ENCODE peak calls at places on chromosomes 6 and 20, in four cellular contexts. P is fibroblast of mammary gland; W is HS-27A; S is effector CD4-positive, alpha-beta T cell. H is an unnamed sample.

GRCh38 chr20:54497931-54498718 is 22.7 kb downstream of the DOK5 start:
- DNase-seq in P (peak), W (no peak), S (no peak), H (no peak)

GRCh38 chr6:39925931-39926290 is 8.4 kb downstream of the MOCS1 start:
- DNase-seq in P (no peak), W (no peak), S (no peak), H (no peak)

GRCh38 chr6:13672904-13673303 is 38.7 kb downstream of the RANBP9 start:
- DNase-seq in P (no peak), W (no peak), S (no peak), H (no peak)

GRCh38 chr6:150969901-150970300 is 104.4 kb downstream of the MTHFD1L start:
- DNase-seq in P (no peak), W (no peak), S (no peak), H (no peak)

GRCh38 chr6:41080623-41081022 is 7.8 kb downstream of the NFYA start:
- DNase-seq in P (no peak), W (no peak), S (no peak), H (no peak)

GRCh38 chr6:158544428-158544827 is 15.5 kb upstream of the TMEM181 start:
- DNase-seq in P (no peak), W (no peak), S (no peak), H (no peak)

GRCh38 chr20:40814328-40814960 is 125.4 kb upstream of the MAFB start:
- DNase-seq in P (no peak), W (no peak), S (no peak), H (no peak)

GRCh38 chr6:16243055-16243454 is 4.7 kb downstream of the GMPR start:
- DNase-seq in P (peak), W (peak), S (no peak), H (no peak)

GRCh38 chr6:443621-444175 is 52.1 kb downstream of the IRF4 start:
- DNase-seq in P (no peak), W (no peak), S (no peak), H (no peak)

GRCh38 chr20:49880724-49881445 is 34.4 kb downstream of the SPATA2 start:
- DNase-seq in P (no peak), W (no peak), S (no peak), H (no peak)

GRCh38 chr6:48074368-48074767 is 36.6 kb downstream of the PTCHD4 start:
- DNase-seq in P (peak), W (no peak), S (no peak), H (no peak)

H was measured in HuH-7.